ENCODE peak calls at places on chromosomes 11 and 22, in ten cellular contexts. R is fibroblast of mammary gland; L is AG10803; P is IMR-90; J is activated CD4-positive, CD25-positive, alpha-beta regulatory T cell treated with anti-CD3 and anti-CD28 coated beads, Interleukin-2, amount 50 U/mL, for 72 hours; S is body of pancreas; K is iris pigment epithelial cell; N is left cardiac atrium; Q is EH; B is LoVo. A is an unnamed sample.

GRCh38 chr22:30047364-30047738 is 32.9 kb upstream of the HORMAD2 start:
- DNase-seq in R (peak; percentile 18), L (peak; percentile 4), P (peak; percentile 25), J (no peak), S (no peak), K (peak; percentile 31), N (no peak), Q (peak; percentile 22), B (no peak), A (no peak)

GRCh38 chr11:43492701-43493100 is 134.0 kb downstream of the TTC17 start:
- DNase-seq in R (no peak), L (no peak), P (no peak), J (no peak), S (no peak), K (no peak), N (no peak), Q (no peak), B (no peak), A (no peak)

GRCh38 chr11:131760191-131760951 is 390.0 kb downstream of the NTM start:
- DNase-seq in R (peak; percentile 91), L (peak; percentile 87), P (peak; percentile 95), J (no peak), S (no peak), K (peak; percentile 95), N (peak; percentile 33), Q (peak; percentile 96), B (no peak), A (no peak)

GRCh38 chr11:130813196-130813595 is 103.1 kb downstream of the SNX19 start:
- DNase-seq in R (no peak), L (no peak), P (no peak), J (no peak), S (no peak), K (no peak), N (no peak), Q (no peak), B (no peak), A (no peak)

GRCh38 chr11:109034341-109034696 is 369.4 kb downstream of the DDX10 start:
- DNase-seq in R (peak; percentile 51), L (no peak), P (peak; percentile 64), J (no peak), S (no peak), K (peak; percentile 81), N (no peak), Q (peak; percentile 73), B (no peak), A (no peak)

GRCh38 chr11:45385844-45386243 is 99.7 kb upstream of the SYT13 start:
- DNase-seq in R (no peak), L (no peak), P (no peak), J (no peak), S (no peak), K (no peak), N (no peak), Q (no peak), B (no peak), A (no peak)

GRCh38 chr22:31574015-31574670 is 77.8 kb downstream of the SFI1 start:
- DNase-seq in R (peak; percentile 43), L (no peak), P (no peak), J (no peak), S (no peak), K (no peak), N (no peak), Q (no peak), B (no peak), A (no peak)

GRCh38 chr11:65727865-65728264 is 7.3 kb upstream of the RNASEH2C start:
- DNase-seq in R (no peak), L (no peak), P (no peak), J (no peak), S (no peak), K (no peak), N (no peak), Q (no peak), B (no peak), A (no peak)

GRCh38 chr11:1298695-1299492 is 10.5 kb downstream of the TOLLIP start:
- DNase-seq in R (peak; percentile 79), L (peak; percentile 81), P (peak; percentile 59), J (no peak), S (peak; percentile 93), K (peak; percentile 89), N (peak; percentile 85), Q (peak; percentile 61), B (peak; percentile 44), A (no peak)

GRCh38 chr11:75534291-75535038 is 8.7 kb upstream of the GDPD5 start:
- DNase-seq in R (no peak), L (no peak), P (no peak), J (no peak), S (no peak), K (no peak), N (no peak), Q (no peak), B (peak; percentile 78), A (no peak)

GRCh38 chr11:116262370-116262769 is 510.4 kb downstream of the BUD13 start:
- DNase-seq in R (no peak), L (no peak), P (no peak), J (no peak), S (no peak), K (no peak), N (no peak), Q (no peak), B (no peak), A (no peak)

GRCh38 chr11:130202818-130203671 is 43.5 kb downstream of the ST14 start:
- DNase-seq in R (no peak), L (no peak), P (no peak), J (no peak), S (no peak), K (no peak), N (no peak), Q (no peak), B (no peak), A (no peak)

GRCh38 chr22:25358421-25359170 is 139.2 kb downstream of the CRYBB2 start:
- DNase-seq in R (no peak), L (no peak), P (no peak), J (no peak), S (no peak), K (no peak), N (no peak), Q (no peak), B (no peak), A (no peak)

GRCh38 chr22:35642305-35642741 is 5.9 kb upstream of the APOL6 start:
- DNase-seq in R (peak; percentile 44), L (peak; percentile 25), P (peak; percentile 46), J (no peak), S (no peak), K (no peak), N (no peak), Q (peak; percentile 42), B (no peak), A (no peak)

GRCh38 chr22:37189011-37189466 is 992 bp upstream of the C1QTNF6 start:
- DNase-seq in R (peak; percentile 11), L (peak; percentile 39), P (no peak), J (no peak), S (no peak), K (no peak), N (peak; percentile 13), Q (peak; percentile 66), B (no peak), A (no peak)

GRCh38 chr11:112288021-112288420 is 27.4 kb upstream of the PLET1 start:
- DNase-seq in R (no peak), L (no peak), P (no peak), J (no peak), S (no peak), K (no peak), N (no peak), Q (no peak), B (no peak), A (no peak)

GRCh38 chr11:34425863-34426262 is 12.9 kb upstream of the CAT start:
- DNase-seq in R (peak; percentile 78), L (peak; percentile 92), P (no peak), J (no peak), S (no peak), K (peak; percentile 17), N (no peak), Q (peak; percentile 74), B (no peak), A (no peak)

GRCh38 chr11:23359297-23359696 is 499.0 kb upstream of the CCDC179 start:
- DNase-seq in R (peak; percentile 93), L (peak; percentile 68), P (peak; percentile 97), J (no peak), S (peak; percentile 63), K (peak; percentile 97), N (no peak), Q (peak; percentile 74), B (peak; percentile 49), A (no peak)

GRCh38 chr11:57474017-57474750 is 13.9 kb downstream of the RTN4RL2 start:
- DNase-seq in R (peak; percentile 39), L (no peak), P (peak; percentile 7), J (no peak), S (peak; percentile 15), K (no peak), N (no peak), Q (no peak), B (no peak), A (no peak)

GRCh38 chr11:108875134-108875533 is 210.3 kb downstream of the DDX10 start:
- DNase-seq in R (no peak), L (no peak), P (no peak), J (no peak), S (no peak), K (no peak), N (no peak), Q (peak; percentile 17), B (no peak), A (no peak)

GRCh38 chr11:111221208-111221607 is 24.3 kb upstream of the POU2AF2 start:
- DNase-seq in R (no peak), L (no peak), P (no peak), J (no peak), S (no peak), K (no peak), N (no peak), Q (no peak), B (no peak), A (no peak)

GRCh38 chr11:31641477-31642062 is 132.0 kb downstream of the ELP4 start:
- DNase-seq in R (peak; percentile 53), L (peak; percentile 33), P (peak; percentile 36), J (no peak), S (peak; percentile 17), K (peak; percentile 43), N (no peak), Q (peak; percentile 36), B (peak; percentile 49), A (peak; percentile 40)

GRCh38 chr11:100525635-100526034 is 161.5 kb upstream of the ARHGAP42 start:
- DNase-seq in R (no peak), L (no peak), P (no peak), J (no peak), S (no peak), K (no peak), N (no peak), Q (no peak), B (no peak), A (no peak)

GRCh38 chr11:119907934-119908760 is 179.1 kb upstream of the NECTIN1 start:
- DNase-seq in R (no peak), L (no peak), P (no peak), J (no peak), S (no peak), K (no peak), N (no peak), Q (no peak), B (no peak), A (no peak)

GRCh38 chr11:30879322-30880020 is 293.3 kb upstream of the MPPED2 start:
- DNase-seq in R (no peak), L (no peak), P (no peak), J (no peak), S (peak; percentile 26), K (peak; percentile 7), N (peak; percentile 23), Q (no peak), B (no peak), A (no peak)

GRCh38 chr22:39327995-39328754 is 8.8 kb upstream of the RPL3 start:
- DNase-seq in R (no peak), L (no peak), P (no peak), J (no peak), S (no peak), K (no peak), N (no peak), Q (no peak), B (no peak), A (no peak)

GRCh38 chr11:70618471-70619101 is 220.3 kb downstream of the CTTN start:
- DNase-seq in R (no peak), L (no peak), P (no peak), J (no peak), S (no peak), K (no peak), N (no peak), Q (no peak), B (no peak), A (no peak)

GRCh38 chr22:45499746-45500145 is 2.9 kb upstream of the FBLN1 start:
- DNase-seq in R (no peak), L (no peak), P (no peak), J (no peak), S (no peak), K (no peak), N (peak; percentile 67), Q (peak; percentile 42), B (no peak), A (no peak)

A was measured in neural crest cell.